ENCODE peak calls at places on chromosomes 2 and 18, in nine cellular contexts. Q, T, Y, W, B, I, F, J and U are unnamed samples.

GRCh38 chr2:82636411-82637020 is 1822.6 kb downstream of the SUCLG1 start:
- DNase-seq in Q (no peak), T (no peak), Y (no peak), W (no peak), B (no peak), I (peak), F (no peak), J (no peak), U (no peak)

GRCh38 chr18:29169599-29169998 is 992.7 kb upstream of the CDH2 start:
- DNase-seq in Q (no peak), T (no peak), Y (no peak), W (no peak), B (no peak), I (no peak), F (no peak), J (no peak), U (no peak)

GRCh38 chr18:9897129-9897528 is 11.4 kb downstream of the TXNDC2 start:
- DNase-seq in Q (no peak), T (no peak), Y (no peak), W (no peak), B (no peak), I (no peak), F (no peak), J (no peak), U (no peak)

GRCh38 chr2:101200714-101201113 is 49.5 kb upstream of the TBC1D8 start:
- DNase-seq in Q (peak), T (peak), Y (no peak), W (no peak), B (no peak), I (no peak), F (no peak), J (no peak), U (no peak)

GRCh38 chr2:170869461-170869860 is 52.8 kb downstream of the GAD1 start:
- DNase-seq in Q (no peak), T (no peak), Y (no peak), W (no peak), B (no peak), I (no peak), F (no peak), J (no peak), U (no peak)

GRCh38 chr2:38171208-38171858 is 95.4 kb upstream of the CYP1B1 start:
- DNase-seq in Q (peak), T (no peak), Y (no peak), W (no peak), B (no peak), I (no peak), F (no peak), J (no peak), U (no peak)

GRCh38 chr18:46555724-46556123 is 101.3 kb downstream of the LOXHD1 start:
- DNase-seq in Q (peak), T (peak), Y (no peak), W (peak), B (no peak), I (no peak), F (no peak), J (no peak), U (peak)

GRCh38 chr18:76530846-76531245 is 35.8 kb upstream of the ZNF516 start:
- DNase-seq in Q (no peak), T (no peak), Y (no peak), W (no peak), B (no peak), I (no peak), F (no peak), J (no peak), U (no peak)

GRCh38 chr2:208356846-208357574 is 49.6 kb upstream of the PTH2R start:
- DNase-seq in Q (peak), T (no peak), Y (no peak), W (no peak), B (no peak), I (peak), F (no peak), J (no peak), U (no peak)

GRCh38 chr2:208570851-208571763 is 164.5 kb downstream of the PTH2R start:
- DNase-seq in Q (no peak), T (no peak), Y (no peak), W (no peak), B (no peak), I (no peak), F (no peak), J (no peak), U (no peak)

GRCh38 chr18:66603941-66604627 is at the start of gene CDH19:
- DNase-seq in Q (no peak), T (no peak), Y (no peak), W (peak), B (peak), I (peak), F (no peak), J (no peak), U (no peak)

GRCh38 chr2:167294775-167295140 is 406.5 kb downstream of the XIRP2 start:
- DNase-seq in Q (no peak), T (peak), Y (no peak), W (no peak), B (no peak), I (peak), F (no peak), J (no peak), U (no peak)

GRCh38 chr2:240459401-240460242 is 24.2 kb downstream of the GPC1 start:
- DNase-seq in Q (no peak), T (no peak), Y (no peak), W (no peak), B (peak), I (no peak), F (peak), J (no peak), U (no peak)

GRCh38 chr2:23387849-23388248 is 2.9 kb downstream of the KLHL29 start:
- DNase-seq in Q (no peak), T (no peak), Y (no peak), W (no peak), B (no peak), I (no peak), F (no peak), J (no peak), U (no peak)
- H3K27ac ChIP-seq in Q (no peak), T (no peak), Y (no peak), W (no peak), B (no peak), I (no peak), F (no peak), J (no peak), U (no peak)

GRCh38 chr2:10634495-10634894 is 55.3 kb downstream of the NOL10 start:
- DNase-seq in Q (no peak), T (peak), Y (no peak), W (no peak), B (no peak), I (no peak), F (no peak), J (no peak), U (no peak)

GRCh38 chr2:10632230-10632629 is 57.5 kb downstream of the NOL10 start:
- DNase-seq in Q (no peak), T (no peak), Y (no peak), W (no peak), B (no peak), I (no peak), F (no peak), J (no peak), U (no peak)

GRCh38 chr2:10629819-10630532 is 59.8 kb downstream of the NOL10 start:
- DNase-seq in Q (no peak), T (no peak), Y (no peak), W (no peak), B (no peak), I (no peak), F (no peak), J (no peak), U (no peak)

GRCh38 chr2:10635430-10635829 is 54.3 kb downstream of the NOL10 start:
- DNase-seq in Q (no peak), T (no peak), Y (no peak), W (no peak), B (no peak), I (no peak), F (no peak), J (no peak), U (no peak)

GRCh38 chr2:10631405-10631804 is 58.4 kb downstream of the NOL10 start:
- DNase-seq in Q (no peak), T (no peak), Y (no peak), W (no peak), B (no peak), I (no peak), F (no peak), J (no peak), U (no peak)
- H3K27ac ChIP-seq in Q (no peak), T (no peak), Y (no peak), W (no peak), B (no peak), I (no peak), F (no peak), J (no peak), U (no peak)

GRCh38 chr2:223100061-223100511 is 48.1 kb downstream of the KCNE4 start:
- DNase-seq in Q (peak), T (peak), Y (no peak), W (no peak), B (peak), I (peak), F (no peak), J (no peak), U (no peak)
- H3K27ac ChIP-seq in Q (no peak), T (no peak), Y (no peak), W (no peak), B (no peak), I (no peak), F (no peak), J (no peak), U (no peak)

DNA sequence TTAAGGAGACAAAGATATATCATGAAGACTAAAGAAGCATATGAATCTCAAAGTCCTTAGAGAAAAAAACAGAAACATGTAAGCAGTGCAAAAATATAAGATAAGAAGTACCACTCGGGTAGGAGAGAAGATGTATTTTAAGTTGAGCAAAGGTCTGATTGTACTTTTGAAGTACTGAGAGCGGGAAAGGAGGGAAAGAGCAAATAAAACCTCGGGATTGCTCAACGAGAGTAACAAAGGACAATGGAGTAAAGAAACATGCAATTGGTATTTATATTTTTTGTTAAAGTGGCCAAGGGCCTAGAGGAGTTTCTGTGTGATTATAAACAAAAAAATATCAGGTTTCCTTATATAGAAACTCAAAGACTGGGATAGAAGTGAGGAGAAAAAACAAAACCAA is 251.9 kb downstream of the LNPK start:
- DNase-seq in Q (no peak), T (no peak), Y (no peak), W (no peak), B (no peak), I (no peak), F (no peak), J (no peak), U (no peak)
- H3K27ac ChIP-seq in Q (no peak), T (no peak), Y (no peak), W (no peak), B (no peak), I (no peak), F (no peak), J (no peak), U (no peak)

GRCh38 chr2:113818382-113818951 is 62.0 kb upstream of the SLC35F5 start:
- DNase-seq in Q (peak), T (peak), Y (no peak), W (no peak), B (peak), I (peak), F (no peak), J (no peak), U (no peak)
- H3K27ac ChIP-seq in Q (peak), T (peak), Y (no peak), W (no peak), B (peak), I (peak), F (peak), J (no peak), U (no peak)

GRCh38 chr2:218249686-218250085 is 11.1 kb upstream of the GPBAR1 start:
- DNase-seq in Q (no peak), T (no peak), Y (no peak), W (no peak), B (no peak), I (no peak), F (no peak), J (no peak), U (no peak)

GRCh38 chr2:218244204-218244603 is 16.6 kb upstream of the GPBAR1 start:
- DNase-seq in Q (no peak), T (no peak), Y (no peak), W (no peak), B (no peak), I (no peak), F (no peak), J (no peak), U (no peak)

GRCh38 chr2:218244665-218245064 is 16.1 kb upstream of the GPBAR1 start:
- DNase-seq in Q (no peak), T (no peak), Y (no peak), W (no peak), B (no peak), I (no peak), F (no peak), J (no peak), U (no peak)

GRCh38 chr2:218245214-218245613 is 15.6 kb upstream of the GPBAR1 start:
- DNase-seq in Q (peak), T (no peak), Y (no peak), W (no peak), B (no peak), I (no peak), F (no peak), J (no peak), U (no peak)
- H3K27ac ChIP-seq in Q (no peak), T (no peak), Y (no peak), W (no peak), B (peak), I (no peak), F (peak), J (no peak), U (no peak)

DNA sequence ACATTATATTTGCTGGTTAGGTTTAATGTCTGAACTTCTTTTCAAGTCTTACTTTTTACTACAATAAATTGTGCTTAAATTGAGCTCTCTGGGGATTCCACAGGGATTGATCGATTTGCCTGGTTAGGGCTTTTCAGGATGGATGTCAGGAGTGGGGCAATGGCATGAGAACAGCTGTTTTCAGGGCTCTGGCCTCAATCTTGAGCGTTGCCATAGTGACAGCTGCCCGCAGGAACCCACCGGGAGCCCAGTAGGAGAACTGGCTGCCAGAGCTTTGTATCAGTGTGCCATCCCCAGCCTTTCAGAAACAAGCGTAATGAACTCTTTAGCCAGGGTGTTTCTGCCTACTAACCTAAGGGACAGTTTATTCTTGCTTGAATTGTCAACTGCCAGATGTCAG is 93.5 kb downstream of the GALNT3 start:
- DNase-seq in Q (no peak), T (no peak), Y (no peak), W (no peak), B (no peak), I (no peak), F (no peak), J (no peak), U (no peak)
- H3K27ac ChIP-seq in Q (no peak), T (no peak), Y (no peak), W (no peak), B (no peak), I (no peak), F (peak), J (no peak), U (no peak)